ENCODE peak calls at places on chromosomes 11 and 22, in five cellular contexts. H, T, G, Z and K are unnamed samples.

GRCh38 chr22:43222281-43222680 is 35.3 kb upstream of the TTLL12 start:
- ATAC-seq in H (no peak), T (no peak), G (no peak), Z (peak; percentile 67), K (no peak)

GRCh38 chr11:88353835-88354496 is 16.4 kb upstream of the CTSC start:
- ATAC-seq in H (peak; percentile 59), T (peak; percentile 41), G (no peak), Z (no peak), K (peak; percentile 73)

GRCh38 chr11:32817181-32817842 is 12.4 kb upstream of the PRRG4 start:
- ATAC-seq in H (peak; percentile 78), T (no peak), G (no peak), Z (no peak), K (peak; percentile 81)

GRCh38 chr11:61967924-61968757 is 707 bp upstream of the FTH1 start:
- ATAC-seq in H (peak; percentile 5), T (no peak), G (no peak), Z (no peak), K (no peak)

GRCh38 chr11:86228269-86228966 is 16.1 kb upstream of the EED start:
- ATAC-seq in H (peak; percentile 81), T (no peak), G (no peak), Z (no peak), K (peak; percentile 89)

GRCh38 chr11:37409124-37409523 is 811.1 kb upstream of the RAG2 start:
- ATAC-seq in H (no peak), T (no peak), G (no peak), Z (no peak), K (no peak)

GRCh38 chr11:74696488-74696887 is 34.7 kb downstream of the CHRDL2 start:
- ATAC-seq in H (no peak), T (no peak), G (peak; percentile 16), Z (peak; percentile 16), K (no peak)

GRCh38 chr11:76329983-76330382 is 50.9 kb downstream of the THAP12 start:
- ATAC-seq in H (no peak), T (no peak), G (no peak), Z (no peak), K (no peak)

GRCh38 chr11:45669146-45669545 is 3.7 kb upstream of the CHST1 start:
- ATAC-seq in H (no peak), T (no peak), G (no peak), Z (no peak), K (no peak)

GRCh38 chr22:36541831-36542391 is 12.9 kb upstream of the EIF3D start:
- ATAC-seq in H (peak; percentile 95), T (peak; percentile 42), G (no peak), Z (no peak), K (peak; percentile 100)

GRCh38 chr22:20777420-20778177 is 3.7 kb downstream of the SERPIND1 start:
- ATAC-seq in H (no peak), T (peak; percentile 59), G (peak; percentile 56), Z (peak; percentile 83), K (no peak)

GRCh38 chr11:1756791-1757771 is 6.6 kb downstream of the CTSD start:
- ATAC-seq in H (peak; percentile 8), T (no peak), G (no peak), Z (no peak), K (no peak)

GRCh38 chr11:22920939-22921565 is 60.8 kb upstream of the CCDC179 start:
- ATAC-seq in H (peak; percentile 40), T (no peak), G (no peak), Z (no peak), K (no peak)

GRCh38 chr22:41908409-41909289 is 6.2 kb downstream of the SHISA8 start:
- ATAC-seq in H (no peak), T (peak; percentile 25), G (no peak), Z (no peak), K (no peak)

GRCh38 chr11:128622137-128622523 is 34.8 kb upstream of the ETS1 start:
- ATAC-seq in H (no peak), T (no peak), G (no peak), Z (peak; percentile 24), K (no peak)

GRCh38 chr11:84687433-84687832 is 939.7 kb downstream of the DLG2 start:
- ATAC-seq in H (no peak), T (no peak), G (no peak), Z (no peak), K (no peak)

GRCh38 chr11:118415739-118416068 is 14.3 kb downstream of the ATP5MG start:
- ATAC-seq in H (peak; percentile 90), T (peak; percentile 83), G (no peak), Z (peak; percentile 76), K (peak; percentile 74)

GRCh38 chr11:62400760-62401159 is 18.1 kb upstream of the SCGB1A1 start:
- ATAC-seq in H (no peak), T (no peak), G (no peak), Z (peak; percentile 75), K (no peak)

GRCh38 chr22:22943521-22944267 is 56.1 kb downstream of the IGLL5 start:
- ATAC-seq in H (no peak), T (no peak), G (no peak), Z (no peak), K (no peak)

GRCh38 chr22:29912605-29913398 is 29.8 kb downstream of the MTMR3 start:
- ATAC-seq in H (no peak), T (no peak), G (no peak), Z (no peak), K (no peak)

GRCh38 chr22:30433773-30434172 is 8.2 kb downstream of the MTFP1 start:
- ATAC-seq in H (no peak), T (no peak), G (no peak), Z (no peak), K (no peak)

GRCh38 chr11:6481924-6482275 is 599 bp downstream of the TIMM10B start:
- ATAC-seq in H (no peak), T (no peak), G (no peak), Z (no peak), K (no peak)

GRCh38 chr11:134486106-134486505 is 74.1 kb upstream of the B3GAT1 start:
- ATAC-seq in H (no peak), T (no peak), G (no peak), Z (no peak), K (no peak)

GRCh38 chr22:31818481-31819392 is 64.9 kb downstream of the DEPDC5 start:
- ATAC-seq in H (peak; percentile 87), T (no peak), G (no peak), Z (no peak), K (peak; percentile 55)

GRCh38 chr11:72079776-72080325 is 491 bp downstream of the NUMA1 start:
- ATAC-seq in H (peak; percentile 44), T (peak; percentile 27), G (no peak), Z (no peak), K (no peak)

GRCh38 chr22:37940698-37941376 is 12.6 kb downstream of the C22orf23 start:
- ATAC-seq in H (no peak), T (no peak), G (no peak), Z (peak; percentile 44), K (no peak)

GRCh38 chr22:48402591-48403031 is 1425.1 kb downstream of the BRD1 start:
- ATAC-seq in H (no peak), T (no peak), G (no peak), Z (no peak), K (no peak)

GRCh38 chr11:118708296-118708695 is 28.8 kb upstream of the TREH start:
- ATAC-seq in H (no peak), T (no peak), G (no peak), Z (no peak), K (no peak)

GRCh38 chr11:95256204-95256819 is 25.3 kb upstream of the SESN3 start:
- ATAC-seq in H (no peak), T (peak; percentile 20), G (peak; percentile 27), Z (no peak), K (no peak)

GRCh38 chr11:13308704-13309103 is 31.1 kb downstream of the BMAL1 start:
- ATAC-seq in H (peak; percentile 60), T (no peak), G (no peak), Z (no peak), K (peak; percentile 58)

GRCh38 chr11:23021287-23021863 is 161.1 kb upstream of the CCDC179 start:
- ATAC-seq in H (no peak), T (no peak), G (no peak), Z (no peak), K (no peak)

GRCh38 chr11:1194231-1194976 is 28.5 kb upstream of the MUC5B start:
- ATAC-seq in H (no peak), T (no peak), G (no peak), Z (no peak), K (no peak)

GRCh38 chr11:72844356-72844755 is 30.1 kb downstream of the ATG16L2 start:
- ATAC-seq in H (no peak), T (no peak), G (no peak), Z (no peak), K (no peak)

GRCh38 chr22:47012589-47013365 is 250.3 kb downstream of the TBC1D22A start:
- ATAC-seq in H (no peak), T (no peak), G (peak; percentile 28), Z (no peak), K (no peak)

GRCh38 chr22:41344189-41344788 is 37.5 kb upstream of the TEF start:
- ATAC-seq in H (no peak), T (no peak), G (no peak), Z (no peak), K (no peak)

GRCh38 chr11:2932850-2933251 is 3.6 kb upstream of the PHLDA2 start:
- ATAC-seq in H (no peak), T (peak; percentile 60), G (no peak), Z (no peak), K (no peak)

GRCh38 chr22:29587938-29588699 is 7.2 kb upstream of the NIPSNAP1 start:
- ATAC-seq in H (peak; percentile 27), T (no peak), G (peak; percentile 45), Z (no peak), K (no peak)